ENCODE peak calls at places on chromosomes 12 and 14, in eight cellular contexts. E is cardiac muscle cell; W is upper lobe of right lung; Z is body of pancreas; H is neural progenitor cell; N is iPS-NIHi11; Q is HTR-8/SVneo; O is activated naive CD4-positive, alpha-beta T cell. K is an unnamed sample.

GRCh38 chr12:94208433-94208921 is 60.1 kb downstream of the PLXNC1 start:
- DNase-seq in E (no peak), W (no peak), Z (no peak), H (no peak), N (no peak), Q (no peak), O (no peak), K (peak)

GRCh38 chr14:20343855-20344205 is 395 bp downstream of the PARP2 start:
- DNase-seq in E (peak), W (no peak), Z (no peak), H (no peak), N (no peak), Q (no peak), O (no peak), K (no peak)

GRCh38 chr12:94207467-94208432 is 59.4 kb downstream of the PLXNC1 start:
- DNase-seq in E (peak), W (no peak), Z (no peak), H (no peak), N (no peak), Q (no peak), O (no peak), K (peak)

GRCh38 chr12:88924162-88924561 is 343.9 kb upstream of the KITLG start:
- DNase-seq in E (no peak), W (no peak), Z (no peak), H (no peak), N (no peak), Q (no peak), O (no peak), K (no peak)

GRCh38 chr12:86777335-86777734 is 521.1 kb upstream of the MGAT4C start:
- DNase-seq in E (peak), W (no peak), Z (no peak), H (no peak), N (no peak), Q (no peak), O (no peak), K (no peak)

GRCh38 chr14:74511966-74512365 is 18.4 kb downstream of the ISCA2 start:
- DNase-seq in E (no peak), W (peak), Z (no peak), H (no peak), N (no peak), Q (no peak), O (no peak), K (peak)

GRCh38 chr14:72869407-72870329 is 24.2 kb downstream of the DPF3 start:
- DNase-seq in E (no peak), W (no peak), Z (no peak), H (no peak), N (no peak), Q (no peak), O (no peak), K (no peak)

GRCh38 chr12:90859591-90859990 is 95.4 kb downstream of the CCER1 start:
- DNase-seq in E (no peak), W (no peak), Z (no peak), H (no peak), N (no peak), Q (no peak), O (no peak), K (no peak)

GRCh38 chr12:121673013-121673441 is 3.6 kb upstream of the MORN3 start:
- DNase-seq in E (no peak), W (no peak), Z (peak), H (no peak), N (no peak), Q (no peak), O (no peak), K (peak)